ENCODE peak calls at places on chromosomes 6 and 20, in six cellular contexts. One of them, this sample, is unnamed.

GRCh38 chr6:110856296-110856695 is 18.3 kb upstream of the AMD1 start:
- DNase-seq in SK-MEL-5: no peak
- DNase-seq in body of pancreas: no peak
- DNase-seq in bronchial epithelial cell: no peak
- DNase-seq in neural crest cell: no peak
- DNase-seq in ELR: peak; percentile 16
- DNase-seq in this sample: no peak

GRCh38 chr6:136990754-136991153 is 54.0 kb downstream of the IL20RA start:
- DNase-seq in SK-MEL-5: no peak
- DNase-seq in body of pancreas: no peak
- DNase-seq in bronchial epithelial cell: no peak
- DNase-seq in neural crest cell: no peak
- DNase-seq in ELR: no peak
- DNase-seq in this sample: no peak

GRCh38 chr6:92715991-92716390 is 703.4 kb downstream of the EPHA7 start:
- DNase-seq in SK-MEL-5: no peak
- DNase-seq in body of pancreas: no peak
- DNase-seq in bronchial epithelial cell: no peak
- DNase-seq in neural crest cell: no peak
- DNase-seq in ELR: no peak
- DNase-seq in this sample: no peak

GRCh38 chr20:47175501-47175900 is 181.0 kb downstream of the ZMYND8 start:
- DNase-seq in SK-MEL-5: no peak
- DNase-seq in body of pancreas: no peak
- DNase-seq in bronchial epithelial cell: no peak
- DNase-seq in neural crest cell: no peak
- DNase-seq in ELR: no peak
- DNase-seq in this sample: no peak

GRCh38 chr6:165649152-165649551 is 13.9 kb downstream of the PDE10A start:
- DNase-seq in SK-MEL-5: no peak
- DNase-seq in body of pancreas: no peak
- DNase-seq in bronchial epithelial cell: no peak
- DNase-seq in neural crest cell: no peak
- DNase-seq in ELR: no peak
- DNase-seq in this sample: no peak

GRCh38 chr6:152399409-152399808 is 237.8 kb downstream of the SYNE1 start:
- DNase-seq in SK-MEL-5: no peak
- DNase-seq in body of pancreas: peak; percentile 6
- DNase-seq in bronchial epithelial cell: no peak
- DNase-seq in neural crest cell: no peak
- DNase-seq in ELR: no peak
- DNase-seq in this sample: no peak

GRCh38 chr6:43221046-43221773 is 8.1 kb downstream of the DNPH1 start:
- DNase-seq in SK-MEL-5: no peak
- DNase-seq in body of pancreas: no peak
- DNase-seq in bronchial epithelial cell: peak; percentile 5
- DNase-seq in neural crest cell: no peak
- DNase-seq in ELR: no peak
- DNase-seq in this sample: no peak

GRCh38 chr6:166627875-166628849 is 1.1 kb upstream of the RPS6KA2 start:
- DNase-seq in SK-MEL-5: peak; percentile 7
- DNase-seq in body of pancreas: peak; percentile 76
- DNase-seq in bronchial epithelial cell: peak; percentile 28
- DNase-seq in neural crest cell: peak; percentile 54
- DNase-seq in ELR: peak; percentile 49
- DNase-seq in this sample: no peak

GRCh38 chr6:9647599-9647998 is 767.3 kb downstream of the TFAP2A start:
- DNase-seq in SK-MEL-5: no peak
- DNase-seq in body of pancreas: no peak
- DNase-seq in bronchial epithelial cell: no peak
- DNase-seq in neural crest cell: no peak
- DNase-seq in ELR: peak; percentile 55
- DNase-seq in this sample: no peak

GRCh38 chr20:49851234-49851755 is 38.7 kb downstream of the SLC9A8 start:
- DNase-seq in SK-MEL-5: peak; percentile 41
- DNase-seq in body of pancreas: no peak
- DNase-seq in bronchial epithelial cell: no peak
- DNase-seq in neural crest cell: no peak
- DNase-seq in ELR: no peak
- DNase-seq in this sample: no peak

GRCh38 chr6:14146459-14147096 is 29.0 kb downstream of the CD83 start:
- DNase-seq in SK-MEL-5: no peak
- DNase-seq in body of pancreas: no peak
- DNase-seq in bronchial epithelial cell: no peak
- DNase-seq in neural crest cell: no peak
- DNase-seq in ELR: no peak
- DNase-seq in this sample: no peak

GRCh38 chr20:40703981-40704530 is 15.0 kb upstream of the MAFB start:
- DNase-seq in SK-MEL-5: no peak
- DNase-seq in body of pancreas: no peak
- DNase-seq in bronchial epithelial cell: no peak
- DNase-seq in neural crest cell: no peak
- DNase-seq in ELR: no peak
- DNase-seq in this sample: no peak

GRCh38 chr20:54429364-54429763 is 46.0 kb upstream of the DOK5 start:
- DNase-seq in SK-MEL-5: no peak
- DNase-seq in body of pancreas: no peak
- DNase-seq in bronchial epithelial cell: no peak
- DNase-seq in neural crest cell: no peak
- DNase-seq in ELR: no peak
- DNase-seq in this sample: no peak